ENCODE peak calls at places on chromosome 17, in eight cellular contexts. O is HL-60; T is heart right ventricle; A is endodermal cell; E is right atrium auricular region; W is IMR-90; Z is CD8-positive, alpha-beta T cell; M is PC-3. J is an unnamed sample.

GRCh38 chr17:27568811-27569210 is 62.2 kb upstream of the LGALS9 start:
- DNase-seq in O (no peak), T (no peak), A (no peak), E (no peak), W (no peak), Z (no peak), M (no peak), J (no peak)

GRCh38 chr17:81036128-81036891 is 1.4 kb downstream of the BAIAP2 start:
- DNase-seq in O (no peak), T (no peak), A (no peak), E (no peak), W (no peak), Z (no peak), M (peak), J (peak)

GRCh38 chr17:18970582-18971480 is 18.9 kb downstream of the SLC5A10 start:
- DNase-seq in O (no peak), T (no peak), A (no peak), E (no peak), W (no peak), Z (no peak), M (no peak), J (no peak)

GRCh38 chr17:27217631-27218030 is 76.3 kb upstream of the WSB1 start:
- DNase-seq in O (no peak), T (no peak), A (no peak), E (no peak), W (no peak), Z (no peak), M (no peak), J (no peak)

GRCh38 chr17:13030459-13031305 is 12.9 kb upstream of the ELAC2 start:
- DNase-seq in O (peak), T (peak), A (peak), E (no peak), W (peak), Z (peak), M (peak), J (peak)

GRCh38 chr17:15972497-15972951 is 27.0 kb downstream of the ZSWIM7 start:
- DNase-seq in O (no peak), T (no peak), A (no peak), E (no peak), W (no peak), Z (no peak), M (peak), J (no peak)

GRCh38 chr17:81980752-81981239 is 3.4 kb downstream of the ASPSCR1 start:
- DNase-seq in O (no peak), T (no peak), A (no peak), E (no peak), W (no peak), Z (no peak), M (no peak), J (no peak)

GRCh38 chr17:46020023-46020735 is 21.1 kb downstream of the STH start:
- DNase-seq in O (peak), T (no peak), A (no peak), E (no peak), W (no peak), Z (peak), M (no peak), J (no peak)

GRCh38 chr17:49994085-49995054 is 654 bp downstream of the DLX3 start:
- DNase-seq in O (no peak), T (no peak), A (peak), E (no peak), W (no peak), Z (no peak), M (no peak), J (peak)

GRCh38 chr17:59260724-59261123 is 40.4 kb downstream of the GDPD1 start:
- DNase-seq in O (no peak), T (no peak), A (no peak), E (no peak), W (no peak), Z (no peak), M (no peak), J (no peak)

GRCh38 chr17:28578246-28579195 is 1.8 kb upstream of the ALDOC start:
- DNase-seq in O (no peak), T (no peak), A (no peak), E (no peak), W (no peak), Z (no peak), M (no peak), J (no peak)

GRCh38 chr17:19762515-19762961 is 14.4 kb upstream of the ALDH3A1 start:
- DNase-seq in O (peak), T (no peak), A (peak), E (peak), W (peak), Z (peak), M (peak), J (peak)

GRCh38 chr17:45990836-45991235 is 8.2 kb upstream of the STH start:
- DNase-seq in O (no peak), T (no peak), A (no peak), E (no peak), W (no peak), Z (no peak), M (no peak), J (no peak)

GRCh38 chr17:30296499-30297038 is 4.8 kb upstream of the BLMH start:
- DNase-seq in O (no peak), T (no peak), A (no peak), E (no peak), W (no peak), Z (no peak), M (no peak), J (no peak)

GRCh38 chr17:30302241-30302640 is 10.5 kb upstream of the BLMH start:
- DNase-seq in O (no peak), T (no peak), A (no peak), E (no peak), W (no peak), Z (no peak), M (no peak), J (no peak)

GRCh38 chr17:30297715-30298114 is 6.0 kb upstream of the BLMH start:
- DNase-seq in O (peak), T (no peak), A (no peak), E (no peak), W (no peak), Z (no peak), M (no peak), J (no peak)

GRCh38 chr17:30300803-30301202 is 9.1 kb upstream of the BLMH start:
- DNase-seq in O (no peak), T (no peak), A (no peak), E (no peak), W (no peak), Z (no peak), M (no peak), J (no peak)

GRCh38 chr17:30299000-30299399 is 7.3 kb upstream of the BLMH start:
- DNase-seq in O (no peak), T (no peak), A (no peak), E (no peak), W (peak), Z (no peak), M (peak), J (no peak)
- TF ChIP-seq CTCF in O (no peak), T (no peak), A (peak), E (no peak), W (peak), Z (no peak), M (peak), J (no peak)

GRCh38 chr17:77033892-77034404 is 106.8 kb upstream of the SEC14L1 start:
- DNase-seq in O (no peak), T (no peak), A (no peak), E (no peak), W (no peak), Z (no peak), M (no peak), J (no peak)
- H3K27ac ChIP-seq in O (no peak), T (no peak), A (peak), E (no peak), W (no peak), Z (no peak), M (no peak), J (no peak)

GRCh38 chr17:2174471-2175293 is 119.8 kb downstream of the HIC1 start:
- DNase-seq in O (no peak), T (peak), A (no peak), E (peak), W (peak), Z (no peak), M (no peak), J (no peak)

GRCh38 chr17:2174048-2174447 is 119.1 kb downstream of the HIC1 start:
- DNase-seq in O (no peak), T (no peak), A (no peak), E (no peak), W (peak), Z (no peak), M (no peak), J (no peak)

GRCh38 chr17:2173005-2173404 is 118.1 kb downstream of the HIC1 start:
- DNase-seq in O (no peak), T (peak), A (no peak), E (no peak), W (peak), Z (no peak), M (no peak), J (no peak)

GRCh38 chr17:2171725-2172446 is 117.0 kb downstream of the HIC1 start:
- DNase-seq in O (no peak), T (peak), A (no peak), E (no peak), W (peak), Z (no peak), M (peak), J (no peak)

GRCh38 chr17:2172447-2172938 is 117.6 kb downstream of the HIC1 start:
- DNase-seq in O (no peak), T (peak), A (no peak), E (no peak), W (peak), Z (no peak), M (peak), J (no peak)
- TF ChIP-seq CTCF in O (no peak), T (no peak), A (no peak), E (no peak), W (no peak), Z (no peak), M (no peak), J (no peak)

GRCh38 chr17:72515291-72516065 is 394.7 kb downstream of the SOX9 start:
- DNase-seq in O (no peak), T (no peak), A (no peak), E (no peak), W (peak), Z (no peak), M (no peak), J (no peak)
- H3K27ac ChIP-seq in O (no peak), T (no peak), A (peak), E (peak), W (peak), Z (no peak), M (no peak), J (no peak)

GRCh38 chr17:7011415-7011814 is 1.0 kb upstream of the RNASEK start:
- DNase-seq in O (no peak), T (no peak), A (no peak), E (no peak), W (no peak), Z (no peak), M (no peak), J (no peak)
- TF ChIP-seq CTCF in O (no peak), T (no peak), A (no peak), E (no peak), W (no peak), Z (no peak), M (no peak), J (no peak)

GRCh38 chr17:72122002-72122310 is 1.1 kb downstream of the SOX9 start:
- DNase-seq in O (no peak), T (no peak), A (no peak), E (no peak), W (peak), Z (no peak), M (peak), J (no peak)
- H3K27ac ChIP-seq in O (no peak), T (peak), A (no peak), E (peak), W (peak), Z (no peak), M (peak), J (no peak)

DNA sequence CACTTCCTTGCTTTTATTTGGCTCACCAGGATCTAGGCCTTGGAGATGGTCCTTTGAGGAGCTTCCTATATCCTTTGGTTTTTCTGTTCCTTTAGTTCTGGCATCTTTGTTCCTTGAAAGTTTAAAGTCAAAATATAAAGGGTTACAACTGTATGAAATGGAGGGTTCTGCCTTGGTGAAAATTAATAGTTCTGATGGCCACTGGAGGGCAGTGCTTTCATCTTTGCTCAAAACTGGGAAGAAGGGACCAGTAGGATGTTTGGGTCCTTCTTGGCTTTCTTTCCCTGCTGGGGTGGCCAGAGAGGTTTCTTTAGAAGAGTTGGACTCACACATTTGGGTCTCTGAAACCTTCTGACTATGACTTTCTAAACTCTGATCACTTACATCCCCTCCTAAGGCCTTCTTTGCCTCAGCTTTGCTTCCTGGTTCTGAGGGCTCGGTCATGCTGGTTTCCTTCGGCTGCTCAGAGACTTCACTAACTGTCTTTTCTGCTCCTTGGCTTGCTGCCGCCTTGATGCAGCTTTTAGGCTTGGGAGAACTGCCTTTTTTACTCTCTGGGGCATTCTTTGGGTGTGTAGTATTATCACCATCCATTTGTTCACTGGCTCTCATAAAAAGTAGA is 10.9 kb upstream of the ITGA2B start:
- DNase-seq in O (no peak), T (no peak), A (no peak), E (no peak), W (peak), Z (no peak), M (peak), J (no peak)
- TF ChIP-seq CTCF in O (peak), T (peak), A (peak), E (no peak), W (peak), Z (no peak), M (peak), J (peak)

GRCh38 chr17:42307362-42307927 is 19.1 kb downstream of the STAT5A start:
- DNase-seq in O (no peak), T (no peak), A (no peak), E (no peak), W (no peak), Z (no peak), M (no peak), J (no peak)

GRCh38 chr17:42306385-42306667 is 18.0 kb downstream of the STAT5A start:
- DNase-seq in O (no peak), T (no peak), A (no peak), E (no peak), W (no peak), Z (no peak), M (no peak), J (no peak)

GRCh38 chr17:42311240-42312034 is 23.1 kb downstream of the STAT5A start:
- DNase-seq in O (peak), T (peak), A (no peak), E (peak), W (peak), Z (no peak), M (no peak), J (peak)

GRCh38 chr17:42310281-42311156 is 22.2 kb downstream of the STAT5A start:
- DNase-seq in O (no peak), T (no peak), A (peak), E (no peak), W (no peak), Z (no peak), M (no peak), J (no peak)

DNA sequence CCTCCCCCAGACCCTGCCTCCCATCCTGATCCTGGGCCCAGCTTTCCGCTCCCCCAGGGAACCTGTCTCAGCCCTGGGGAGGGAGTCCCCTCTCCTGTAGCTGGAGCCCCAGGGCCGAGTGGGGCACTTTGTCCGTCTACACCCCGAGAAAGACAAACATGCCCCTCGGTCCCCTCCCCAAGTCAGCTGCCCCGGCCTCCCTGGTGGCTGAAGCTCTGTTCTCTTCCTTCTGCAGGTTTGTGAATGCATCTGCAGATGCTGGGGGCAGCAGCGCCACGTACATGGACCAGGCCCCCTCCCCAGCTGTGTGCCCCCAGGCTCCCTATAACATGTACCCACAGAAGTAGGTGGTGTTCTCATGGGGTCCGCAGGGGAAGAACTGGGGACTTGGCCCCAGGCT is 20.8 kb downstream of the STAT5A start:
- DNase-seq in O (no peak), T (no peak), A (no peak), E (no peak), W (no peak), Z (no peak), M (no peak), J (no peak)
- H3K27ac ChIP-seq in O (no peak), T (no peak), A (no peak), E (no peak), W (no peak), Z (no peak), M (no peak), J (no peak)

GRCh38 chr17:75263051-75263450 is 1.4 kb downstream of the MRPS7 start:
- DNase-seq in O (peak), T (no peak), A (no peak), E (no peak), W (no peak), Z (no peak), M (no peak), J (no peak)
- TF ChIP-seq CTCF in O (peak), T (no peak), A (peak), E (no peak), W (no peak), Z (no peak), M (peak), J (no peak)

GRCh38 chr17:55532670-55533069 is 21.4 kb upstream of the SMIM36 start:
- DNase-seq in O (no peak), T (no peak), A (no peak), E (no peak), W (no peak), Z (no peak), M (no peak), J (no peak)
- H3K27ac ChIP-seq in O (no peak), T (no peak), A (no peak), E (no peak), W (no peak), Z (no peak), M (no peak), J (no peak)

J was measured in WERI-Rb-1.